ENCODE peak calls at places on chromosomes 1 and 21, in nine cellular contexts. Q is AG10803, Z is H1, W is colonic mucosa, A is fibroblast of pulmonary artery, U is foreskin fibroblast, L is cardiac fibroblast, T is BJ, O is transverse colon. Y is an unnamed sample.
A peak's percentile ranks its signal among the peaks of the same experiment; 100 is the strongest.

GRCh38 chr21:44397431-44398031 is 44.1 kb downstream of the TRPM2 start:
- DNase-seq in Q (no peak), Z (no peak), W (no peak), O (no peak), L (no peak), U (no peak), T (no peak), A (no peak), Y (no peak)

GRCh38 chr1:207824691-207825090 is 72.8 kb downstream of the CD46 start:
- DNase-seq in T (no peak), L (peak; percentile 74), U (peak; percentile 67), Q (no peak), O (no peak), W (no peak), Z (no peak), A (peak; percentile 63), Y (no peak)

GRCh38 chr1:208302702-208303101 is 58.5 kb upstream of the PLXNA2 start:
- DNase-seq in L (no peak), Z (no peak), W (peak; percentile 47), T (no peak), Q (no peak), U (no peak), O (peak; percentile 35), A (no peak), Y (no peak)

GRCh38 chr1:59443355-59443754 is 146.5 kb downstream of the FGGY start:
- DNase-seq in O (no peak), Q (no peak), U (no peak), T (no peak), L (peak; percentile 52), Z (no peak), W (no peak), A (no peak), Y (no peak)

GRCh38 chr1:67958472-67958871 is 92.0 kb downstream of the DIRAS3 start:
- DNase-seq in Z (no peak), Q (no peak), W (no peak), A (no peak), O (no peak), U (no peak), T (no peak), L (no peak), Y (no peak)

GRCh38 chr1:76033800-76034475 is 40.6 kb upstream of the ST6GALNAC3 start:
- DNase-seq in O (no peak), W (no peak), Z (no peak), Q (no peak), A (no peak), U (no peak), T (no peak), L (no peak), Y (no peak)

GRCh38 chr1:117860906-117861610 is 68.4 kb downstream of the GDAP2 start:
- DNase-seq in W (no peak), A (no peak), Q (peak; percentile 94), L (peak; percentile 29), T (peak; percentile 75), Z (no peak), U (peak; percentile 96), O (no peak), Y (no peak)

GRCh38 chr1:160192234-160192633 is 1.9 kb downstream of the CASQ1 start:
- DNase-seq in L (no peak), W (no peak), T (no peak), U (no peak), Z (no peak), Q (no peak), A (no peak), O (no peak), Y (no peak)

GRCh38 chr21:29104239-29104708 is 26.2 kb upstream of the MAP3K7CL start:
- DNase-seq in Q (no peak), O (no peak), W (no peak), U (peak; percentile 28), L (no peak), T (no peak), A (no peak), Z (no peak), Y (no peak)

GRCh38 chr1:24536391-24536840 is 19.5 kb upstream of the NCMAP start:
- DNase-seq in U (peak; percentile 15), O (peak; percentile 75), Q (peak; percentile 23), T (no peak), Z (no peak), W (peak; percentile 60), L (peak; percentile 33), A (no peak), Y (no peak)

GRCh38 chr1:204587621-204588020 is 71.4 kb downstream of the MDM4 start:
- DNase-seq in A (no peak), T (no peak), U (no peak), O (no peak), Q (no peak), Z (no peak), W (no peak), L (no peak), Y (no peak)

GRCh38 chr1:238488406-238488805 is 597.7 kb upstream of the ZP4 start:
- DNase-seq in A (no peak), Z (no peak), L (no peak), Q (no peak), T (no peak), U (no peak), W (no peak), O (no peak), Y (no peak)

GRCh38 chr1:40204855-40205254 is 42.9 kb upstream of the TMCO2 start:
- DNase-seq in O (no peak), A (no peak), U (no peak), L (no peak), T (no peak), Z (no peak), Q (no peak), W (no peak), Y (no peak)

GRCh38 chr1:205879974-205880373 is 30.0 kb upstream of the PM20D1 start:
- DNase-seq in Q (no peak), L (no peak), U (no peak), Z (no peak), A (no peak), W (no peak), T (no peak), O (no peak), Y (no peak)

GRCh38 chr1:180842052-180842451 is 70.6 kb upstream of the KIAA1614 start:
- DNase-seq in Z (no peak), L (peak; percentile 62), A (peak; percentile 72), T (peak; percentile 67), Q (peak; percentile 76), O (no peak), U (peak; percentile 78), W (no peak), Y (no peak)

GRCh38 chr1:7298749-7299151 is 472.3 kb upstream of the VAMP3 start:
- DNase-seq in T (peak; percentile 15), Q (peak; percentile 50), L (peak; percentile 43), W (peak; percentile 16), U (peak; percentile 74), O (no peak), Z (peak; percentile 42), A (peak; percentile 62), Y (no peak)

GRCh38 chr1:7299994-7300393 is 471.1 kb upstream of the VAMP3 start:
- DNase-seq in W (peak; percentile 16), A (peak; percentile 57), T (peak; percentile 46), L (peak; percentile 46), Z (no peak), Q (peak; percentile 75), U (peak; percentile 86), O (no peak), Y (no peak)

GRCh38 chr1:7298145-7298544 is 473.0 kb upstream of the VAMP3 start:
- DNase-seq in O (no peak), A (no peak), U (no peak), L (no peak), Q (no peak), W (peak; percentile 12), Z (peak; percentile 60), T (no peak), Y (no peak)

GRCh38 chr1:7300893-7301292 is 470.2 kb upstream of the VAMP3 start:
- DNase-seq in Z (no peak), L (peak; percentile 46), T (peak; percentile 74), W (peak; percentile 26), Q (peak; percentile 82), A (peak; percentile 57), U (peak; percentile 94), O (peak; percentile 43), Y (no peak)

GRCh38 chr1:7299329-7299799 is 471.7 kb upstream of the VAMP3 start:
- DNase-seq in Z (peak; percentile 50), W (peak; percentile 48), A (peak; percentile 93), T (peak; percentile 90), O (peak; percentile 54), L (peak; percentile 94), U (peak; percentile 98), Q (peak; percentile 93), Y (no peak)
- H3K4me3 ChIP-seq in Z (no peak overlapping the region), W (no peak overlapping the region), A (no peak overlapping the region), T (no peak overlapping the region), O (no peak overlapping the region), L (no peak overlapping the region), U (peak overlapping the region; percentile 18), Q (peak overlapping the region; percentile 41), Y (no peak overlapping the region)

GRCh38 chr1:110960777-110961420 is 2.8 kb downstream of the LRIF1 start:
- DNase-seq in L (no peak), T (no peak), Q (no peak), A (no peak), W (no peak), O (no peak), U (no peak), Z (no peak), Y (no peak)
- H3K4me3 ChIP-seq in L (no peak overlapping the region), T (no peak overlapping the region), Q (no peak overlapping the region), A (no peak overlapping the region), W (no peak overlapping the region), O (no peak overlapping the region), U (no peak overlapping the region), Z (no peak overlapping the region), Y (no peak overlapping the region)

DNA sequence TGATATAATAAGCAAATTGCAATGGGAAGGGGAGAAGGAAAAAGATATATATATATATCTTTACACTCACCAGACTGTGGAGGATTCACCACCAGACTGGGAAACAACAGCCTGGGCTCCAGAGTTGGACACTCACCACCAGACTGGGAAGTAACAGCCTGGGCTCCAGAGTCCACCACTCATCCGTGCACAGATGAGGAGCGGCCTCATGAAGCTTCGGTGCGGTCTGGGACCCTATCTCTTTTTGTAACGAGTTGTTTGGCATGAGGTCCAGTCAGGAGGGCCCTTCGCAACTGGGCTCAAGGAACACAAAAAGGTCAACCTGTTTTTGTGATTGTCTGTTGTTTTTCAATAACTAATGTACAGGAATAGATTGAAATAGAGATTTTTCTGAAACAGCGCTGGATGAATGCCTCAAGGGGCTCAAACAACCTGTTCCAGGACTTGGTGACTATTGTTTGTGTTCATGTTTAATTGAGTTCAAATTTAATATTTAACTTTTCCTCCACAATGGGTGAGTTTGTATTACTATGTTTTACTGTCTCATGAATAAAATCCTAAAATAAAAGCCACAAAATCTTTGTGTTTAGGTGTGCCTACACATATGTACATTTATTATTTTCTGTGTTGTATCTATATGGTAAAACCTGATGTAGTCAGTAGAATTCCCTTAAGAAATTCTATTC is 40.1 kb downstream of the S100A10 start:
- DNase-seq in O (peak; percentile 52), U (no peak), A (no peak), T (no peak), Q (no peak), L (no peak), W (peak; percentile 60), Z (no peak), Y (no peak)
- H3K4me3 ChIP-seq in O (no peak overlapping the region), U (no peak overlapping the region), A (no peak overlapping the region), T (no peak overlapping the region), Q (no peak overlapping the region), L (no peak overlapping the region), W (no peak overlapping the region), Z (no peak overlapping the region), Y (no peak overlapping the region)

DNA sequence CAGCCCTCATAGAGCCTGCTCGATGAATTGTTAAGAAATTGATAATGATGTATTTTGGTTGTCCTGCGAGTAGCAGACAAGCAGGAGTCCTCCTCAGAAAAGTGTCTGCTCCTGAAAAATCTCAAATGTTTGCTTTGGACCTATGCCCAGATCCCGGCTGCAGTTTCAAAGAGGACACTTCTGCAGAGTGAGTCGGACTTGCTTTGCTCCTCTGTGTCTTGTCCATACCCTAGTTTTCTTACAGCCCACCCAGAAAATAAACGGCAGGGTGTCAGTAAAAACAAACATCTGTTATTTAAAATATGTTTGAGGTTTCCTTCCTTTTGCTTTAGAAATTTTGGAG is 2.8 kb downstream of the S100A10 start:
- DNase-seq in Z (no peak), Q (peak; percentile 56), T (no peak), L (peak; percentile 64), U (peak; percentile 89), W (peak; percentile 87), O (peak; percentile 71), A (peak; percentile 68), Y (no peak)
- H3K4me3 ChIP-seq in Z (no peak overlapping the region), Q (peak overlapping the region; percentile 96), T (no peak overlapping the region), L (peak overlapping the region; percentile 85), U (peak overlapping the region; percentile 86), W (peak overlapping the region; percentile 91), O (no peak overlapping the region), A (no peak overlapping the region), Y (peak overlapping the region; percentile 94)

Y was measured in RWPE2.